ENCODE peak calls at places on chromosomes 16 and 17, in five cellular contexts. A, H, O, K and Q are unnamed samples.

GRCh38 chr16:29708917-29709600 is 30.1 kb downstream of the QPRT start:
- DNase-seq in O (no peak), A (no peak), H (no peak), K (no peak), Q (no peak)

GRCh38 chr16:23755484-23755809 is 621 bp downstream of the CHP2 start:
- DNase-seq in H (no peak), K (no peak), O (no peak), A (no peak), Q (no peak)

GRCh38 chr17:40815381-40815780 is 7.0 kb downstream of the KRT10 start:
- DNase-seq in H (no peak), K (no peak), O (no peak), A (no peak), Q (no peak)

GRCh38 chr17:32514587-32514986 is 27.8 kb downstream of the CDK5R1 start:
- DNase-seq in O (no peak), A (no peak), K (no peak), H (no peak), Q (no peak)

GRCh38 chr17:1920948-1921351 is 91.1 kb downstream of the RPA1 start:
- DNase-seq in A (no peak), O (no peak), K (no peak), H (no peak), Q (no peak)

GRCh38 chr16:88560722-88561484 is 9.3 kb upstream of the ZC3H18 start:
- DNase-seq in K (no peak), A (no peak), O (no peak), H (no peak), Q (no peak)

GRCh38 chr17:74746922-74747321 is 1.5 kb upstream of the NHERF1 start:
- DNase-seq in O (no peak), A (no peak), K (no peak), H (no peak), Q (no peak)

GRCh38 chr16:74867281-74867849 is 92.7 kb upstream of the FA2H start:
- DNase-seq in K (no peak), H (no peak), O (no peak), A (no peak), Q (no peak)

DNA sequence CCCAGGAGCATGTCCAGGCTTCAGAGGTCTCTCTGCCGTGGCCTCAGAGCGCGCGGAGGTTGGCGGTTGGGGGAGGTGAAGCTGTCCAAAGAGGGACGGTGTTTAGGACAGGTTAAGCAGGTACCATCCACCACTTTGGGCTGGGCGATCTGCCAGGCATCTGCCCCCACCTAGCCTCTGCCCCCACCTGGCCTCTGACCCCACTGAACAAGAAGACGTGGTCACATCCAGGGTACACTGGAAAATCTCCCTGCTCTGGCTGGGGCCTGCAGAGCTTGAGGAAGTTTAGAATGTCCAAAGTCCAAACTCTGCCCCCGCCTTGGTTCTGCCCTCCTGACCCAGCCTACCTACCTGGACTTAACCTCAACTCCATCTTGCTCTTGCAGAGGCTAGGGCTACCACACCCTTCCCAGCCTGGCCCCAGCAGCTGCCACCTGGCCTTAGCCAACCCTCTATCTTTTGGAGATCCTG is 1.6 kb downstream of the ITGA3 start:
- DNase-seq in A (no peak), H (no peak), O (no peak), K (no peak), Q (no peak)
- H3K27ac ChIP-seq in A (peak), H (no peak), O (peak), K (peak), Q (peak)

GRCh38 chr16:79873825-79874224 is 273.3 kb upstream of the MAF start:
- DNase-seq in H (no peak), K (no peak), A (no peak), O (no peak), Q (no peak)

GRCh38 chr16:79871906-79872305 is 271.4 kb upstream of the MAF start:
- DNase-seq in O (no peak), K (no peak), A (no peak), H (no peak), Q (no peak)

GRCh38 chr16:79874391-79874790 is 273.9 kb upstream of the MAF start:
- DNase-seq in O (no peak), K (no peak), A (no peak), H (no peak), Q (no peak)

DNA sequence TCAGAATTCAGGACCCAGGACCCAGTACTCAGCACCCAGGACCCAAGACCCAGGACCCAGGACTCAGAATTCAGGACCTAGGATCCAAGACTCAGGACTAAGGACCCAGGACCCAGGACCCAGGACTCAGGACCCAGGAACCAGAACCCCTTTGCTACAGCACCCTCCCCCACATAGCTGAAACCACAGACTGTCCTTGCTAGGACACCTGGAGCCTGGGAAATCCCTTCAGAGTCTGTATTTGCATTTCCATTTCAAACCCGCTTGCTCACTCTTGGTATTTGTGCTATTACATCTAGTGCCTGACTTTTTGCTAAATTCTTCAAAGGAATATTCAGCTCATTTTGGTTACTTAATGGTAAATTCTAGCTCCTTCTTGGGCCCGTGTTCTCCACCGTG is 275.8 kb upstream of the MAF start:
- DNase-seq in K (no peak), O (no peak), H (no peak), A (no peak), Q (no peak)
- TF ChIP-seq REST in K (no peak), O (no peak), H (no peak), A (no peak), Q (no peak)

GRCh38 chr17:17837380-17837821 is 615 bp upstream of the SREBF1 start:
- DNase-seq in K (peak), O (no peak), H (no peak), A (peak), Q (no peak)

GRCh38 chr17:17836818-17837379 is at the start of gene SREBF1:
- DNase-seq in O (peak), K (peak), H (peak), A (no peak), Q (no peak)

GRCh38 chr17:17836250-17836817 is 452 bp downstream of the SREBF1 start:
- DNase-seq in H (peak), O (peak), K (peak), A (peak), Q (peak)

GRCh38 chr17:17834974-17835373 is 1.8 kb downstream of the SREBF1 start:
- DNase-seq in O (no peak), H (no peak), A (no peak), K (no peak), Q (no peak)

GRCh38 chr17:17835415-17836249 is 1.2 kb downstream of the SREBF1 start:
- DNase-seq in K (no peak), A (no peak), O (no peak), H (no peak), Q (no peak)
- H3K27ac ChIP-seq in K (peak), A (peak), O (peak), H (peak), Q (peak)

GRCh38 chr16:89908236-89908635 is 10.4 kb upstream of the MC1R start:
- DNase-seq in H (no peak), K (no peak), A (no peak), O (no peak), Q (no peak)
- TF ChIP-seq REST in H (no peak), K (no peak), A (no peak), O (no peak), Q (no peak)

DNA sequence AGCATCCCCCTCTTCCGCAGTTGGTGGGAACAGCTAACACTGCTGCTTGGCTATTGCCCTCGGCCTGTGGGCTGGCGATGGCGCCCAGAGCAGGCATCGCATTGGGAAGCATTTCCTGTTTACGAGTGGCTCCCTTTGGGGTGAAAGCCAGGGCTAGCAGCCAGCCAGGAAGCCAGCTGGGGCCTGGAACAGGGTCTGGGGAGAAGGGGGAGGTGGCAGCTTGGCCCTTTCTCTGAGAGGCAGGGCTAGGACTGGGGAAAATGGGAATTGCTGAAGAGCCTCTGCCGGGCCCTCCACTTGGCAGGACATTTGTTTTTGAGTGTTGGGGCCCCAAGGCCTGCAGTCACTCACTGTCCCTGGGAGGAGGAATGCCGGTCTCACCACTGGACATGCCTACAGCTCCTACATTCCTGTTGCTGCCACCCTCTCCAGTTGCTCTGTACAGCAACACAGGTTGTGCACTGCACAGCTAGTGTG is 2.5 kb upstream of the MTSS2 start:
- DNase-seq in O (peak), K (no peak), H (no peak), A (no peak), Q (no peak)
- H3K27ac ChIP-seq in O (peak), K (peak), H (no peak), A (no peak), Q (peak)

GRCh38 chr16:72787519-72788268 is 260.2 kb downstream of the ZFHX3 start:
- DNase-seq in K (no peak), O (no peak), H (no peak), A (no peak), Q (no peak)
- TF ChIP-seq REST in K (no peak), O (no peak), H (no peak), A (no peak), Q (no peak)

DNA sequence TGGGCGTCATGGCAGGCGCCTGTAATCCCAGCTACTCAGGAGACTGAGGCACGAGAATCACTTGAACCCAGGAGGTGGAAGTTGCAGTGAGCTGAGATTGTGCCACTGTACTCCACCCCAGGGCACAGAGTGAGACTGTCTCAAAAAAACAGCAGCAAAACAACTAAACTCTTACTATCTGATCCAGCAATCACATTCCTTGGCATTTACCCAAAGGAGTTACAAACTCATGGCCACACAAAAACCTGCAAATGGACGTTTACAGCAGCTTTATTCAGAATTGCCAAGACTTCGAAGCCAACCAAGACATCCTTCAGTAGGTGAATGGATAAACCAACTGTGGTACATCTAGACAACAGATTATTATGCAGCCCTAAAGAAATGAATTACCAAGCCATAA is 4.0 kb downstream of the SIAH1 start:
- DNase-seq in K (no peak), H (no peak), O (no peak), A (no peak), Q (no peak)
- H3K27ac ChIP-seq in K (no peak), H (no peak), O (no peak), A (no peak), Q (no peak)

GRCh38 chr17:81308161-81308560 is 13.1 kb upstream of the SLC38A10 start:
- DNase-seq in O (no peak), H (no peak), A (no peak), K (no peak), Q (no peak)

GRCh38 chr17:81310963-81311550 is 15.9 kb upstream of the SLC38A10 start:
- DNase-seq in O (peak), A (no peak), K (no peak), H (no peak), Q (no peak)

GRCh38 chr17:81309859-81310839 is 15.0 kb upstream of the SLC38A10 start:
- DNase-seq in A (no peak), K (no peak), H (peak), O (peak), Q (no peak)

GRCh38 chr17:81307636-81308035 is 12.5 kb upstream of the SLC38A10 start:
- DNase-seq in K (no peak), A (no peak), O (no peak), H (no peak), Q (no peak)

GRCh38 chr17:81309140-81309858 is 14.2 kb upstream of the SLC38A10 start:
- DNase-seq in A (peak), K (peak), H (peak), O (peak), Q (no peak)
- TF ChIP-seq REST in A (no peak), K (no peak), H (no peak), O (no peak), Q (no peak)

DNA sequence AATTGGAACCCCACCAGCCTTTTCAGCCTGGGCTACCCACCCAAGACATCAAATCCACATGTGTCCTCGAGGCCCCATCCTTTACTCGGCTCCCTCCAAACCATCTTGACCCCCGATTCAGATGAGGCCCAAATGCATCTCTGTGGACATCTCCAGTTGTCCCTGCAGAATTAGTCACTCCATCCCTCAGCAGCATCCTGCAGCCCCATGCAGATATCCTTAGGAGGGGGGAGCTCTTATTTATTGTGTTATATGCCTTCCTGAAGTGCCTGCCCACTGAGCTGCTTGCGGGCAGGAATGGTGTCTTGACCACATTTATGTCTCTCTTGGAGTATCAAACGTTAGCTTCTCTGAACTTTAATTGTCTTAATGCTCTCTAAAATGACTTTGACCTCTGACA is 15.6 kb downstream of the CDK5RAP3 start:
- DNase-seq in O (no peak), H (no peak), A (no peak), K (no peak), Q (no peak)
- H3K27ac ChIP-seq in O (peak), H (no peak), A (no peak), K (no peak), Q (peak)